ENCODE peak calls at places on chromosomes 12 and 14, in seven cellular contexts. L is psoas muscle, F is right atrium auricular region, W is fibroblast of mammary gland, X is breast epithelium, C is astrocyte, R is adipocyte. Y is an unnamed sample.

GRCh38 chr14:99230271-99231141 is 41.5 kb downstream of the BCL11B start:
- DNase-seq in R (no peak), X (peak; percentile 24), F (no peak), C (no peak), W (no peak), L (no peak), Y (peak; percentile 31)

GRCh38 chr14:94571395-94571794 is 9.8 kb upstream of the SERPINA5 start:
- DNase-seq in C (no peak), W (peak; percentile 20), X (peak; percentile 30), F (no peak), L (no peak), R (no peak), Y (no peak)

GRCh38 chr12:6606331-6607131 is 648 bp downstream of the CHD4 start:
- DNase-seq in F (peak; percentile 67), R (peak; percentile 67), W (peak; percentile 34), X (peak; percentile 48), C (no peak), L (peak; percentile 82), Y (peak; percentile 69)

GRCh38 chr12:28191018-28191595 is 851 bp downstream of the CCDC91 start:
- DNase-seq in X (no peak), F (peak; percentile 73), W (peak; percentile 76), L (peak; percentile 34), C (peak; percentile 61), R (no peak), Y (peak; percentile 41)

GRCh38 chr14:71438684-71439083 is 493.5 kb upstream of the RGS6 start:
- DNase-seq in X (peak; percentile 41), W (peak; percentile 67), L (no peak), C (peak; percentile 74), F (no peak), R (no peak), Y (no peak)

GRCh38 chr14:22852940-22853767 is 16.8 kb downstream of the MMP14 start:
- DNase-seq in X (peak; percentile 80), F (peak; percentile 94), C (peak; percentile 63), W (peak; percentile 86), R (peak; percentile 94), L (peak; percentile 88), Y (peak; percentile 88)

GRCh38 chr14:37036669-37037341 is 135.6 kb downstream of the SLC25A21 start:
- DNase-seq in W (peak; percentile 52), L (peak; percentile 11), R (peak; percentile 76), C (peak; percentile 39), F (no peak), X (no peak), Y (no peak)

GRCh38 chr12:113702796-113703195 is 231.1 kb upstream of the LHX5 start:
- DNase-seq in C (no peak), F (no peak), R (no peak), W (no peak), L (no peak), X (no peak), Y (no peak)

GRCh38 chr12:52514471-52515318 is 5.5 kb downstream of the KRT5 start:
- DNase-seq in F (peak; percentile 54), C (no peak), W (no peak), X (peak; percentile 18), R (no peak), L (no peak), Y (no peak)

GRCh38 chr12:112635036-112635435 is 156.5 kb upstream of the RPH3A start:
- DNase-seq in F (no peak), W (no peak), L (no peak), X (no peak), R (no peak), C (no peak), Y (no peak)

GRCh38 chr12:26275313-26276257 is 80.2 kb downstream of the SSPN start:
- DNase-seq in R (no peak), W (peak; percentile 63), L (no peak), C (peak; percentile 62), F (no peak), X (no peak), Y (no peak)

DNA sequence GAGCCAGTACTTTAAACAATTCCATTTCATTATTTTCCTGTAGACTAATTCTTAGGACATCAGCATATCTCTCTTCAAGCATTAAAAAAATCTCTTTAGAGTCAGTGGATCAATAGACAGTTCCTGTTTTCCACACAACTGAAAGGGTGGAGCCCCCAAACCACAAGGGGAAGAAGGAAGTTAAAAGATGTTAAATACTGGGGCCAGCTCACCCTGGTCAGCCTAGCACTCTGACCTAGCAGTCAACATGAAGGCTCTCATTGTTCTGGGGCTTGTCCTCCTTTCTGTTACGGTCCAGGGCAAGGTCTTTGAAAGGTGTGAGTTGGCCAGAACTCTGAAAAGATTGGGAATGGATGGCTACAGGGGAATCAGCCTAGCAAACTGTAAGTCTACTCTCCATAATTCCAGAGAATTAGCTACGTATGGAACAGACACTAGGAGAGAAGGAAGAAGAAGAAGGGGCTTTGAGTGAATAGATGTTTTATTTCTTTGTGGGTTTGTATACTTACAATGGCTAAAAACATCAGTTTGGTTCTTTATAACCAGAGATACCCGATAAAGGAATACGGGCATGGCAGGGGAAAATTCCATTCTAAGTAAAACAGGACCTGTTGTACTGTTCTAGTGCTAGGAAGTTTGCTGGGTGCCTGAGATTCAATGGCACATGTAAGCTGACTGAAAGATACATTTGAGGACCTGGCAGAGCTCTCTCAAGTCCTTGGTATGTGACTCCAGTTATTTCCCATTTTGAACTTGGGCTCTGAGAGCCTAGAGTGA is at the start of gene LYZ:
- DNase-seq in R (no peak), L (no peak), F (no peak), C (no peak), X (no peak), W (no peak), Y (no peak)
- H3K4me3 ChIP-seq in R (no peak within 1 kb of the TSS), L (peak within 1 kb of the TSS; percentile 30), F (peak within 1 kb of the TSS; percentile 6), C (no peak within 1 kb of the TSS), X (no peak within 1 kb of the TSS), W (no peak within 1 kb of the TSS), Y (no peak within 1 kb of the TSS)

GRCh38 chr12:124370851-124371250 is 76.0 kb downstream of the RFLNA start:
- DNase-seq in W (no peak), F (no peak), C (no peak), R (no peak), X (no peak), L (no peak), Y (no peak)

GRCh38 chr12:124368421-124369032 is 73.6 kb downstream of the RFLNA start:
- DNase-seq in W (no peak), C (no peak), L (no peak), X (no peak), R (no peak), F (no peak), Y (no peak)

GRCh38 chr12:124369901-124370378 is 75.0 kb downstream of the RFLNA start:
- DNase-seq in L (no peak), W (no peak), F (peak; percentile 84), R (no peak), C (no peak), X (peak; percentile 50), Y (no peak)

GRCh38 chr12:124370384-124370783 is 75.5 kb downstream of the RFLNA start:
- DNase-seq in L (no peak), W (no peak), C (no peak), X (no peak), F (no peak), R (no peak), Y (no peak)

DNA sequence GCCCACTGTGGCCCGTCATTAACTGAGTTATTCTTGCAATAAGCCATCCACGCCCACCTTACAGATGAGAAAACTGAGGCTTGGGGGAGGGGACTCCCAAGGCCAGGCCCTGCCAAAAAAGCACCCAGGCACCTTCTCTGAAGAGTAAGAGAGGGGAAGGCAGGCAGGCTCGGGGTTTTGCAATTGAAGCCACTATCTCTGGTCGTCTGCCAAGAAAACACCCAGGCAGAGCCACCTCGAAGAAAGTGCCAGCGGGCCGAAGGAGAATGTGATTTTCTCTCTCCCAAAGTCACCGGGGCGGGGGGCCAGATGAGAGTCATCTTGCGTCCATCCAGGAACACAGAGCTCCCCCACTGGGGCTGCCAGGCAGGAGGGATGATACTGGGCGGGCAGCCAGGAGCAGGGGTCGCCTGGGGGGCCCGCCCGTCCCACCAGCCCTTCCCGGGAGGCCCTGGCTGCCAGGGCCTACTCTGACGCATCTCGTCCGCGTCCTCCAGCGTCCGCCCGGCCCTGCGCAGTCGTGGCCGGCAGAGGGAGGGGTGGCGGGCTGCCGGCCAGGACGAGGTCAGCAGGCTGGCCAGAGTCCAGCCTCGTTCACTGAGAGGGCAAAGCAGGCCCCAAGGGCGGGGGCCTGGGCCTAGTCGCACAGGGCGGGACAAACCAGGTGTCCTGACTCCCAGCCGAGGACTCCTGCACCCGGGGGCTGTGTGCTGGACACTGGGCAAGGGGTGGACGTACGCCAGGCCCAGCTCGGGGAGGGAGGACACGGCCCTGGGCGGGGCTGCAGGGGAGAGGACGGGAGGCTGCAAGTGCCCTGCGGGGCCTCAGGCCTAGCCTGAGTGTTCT is 74.4 kb downstream of the RFLNA start:
- DNase-seq in F (peak; percentile 94), C (peak; percentile 87), L (peak; percentile 94), R (peak; percentile 17), X (peak; percentile 81), W (peak; percentile 94), Y (no peak)
- H3K4me3 ChIP-seq in F (no peak overlapping the region), C (no peak overlapping the region), L (peak overlapping the region; percentile 35), R (no peak overlapping the region), X (peak overlapping the region; percentile 21), W (no peak overlapping the region), Y (no peak overlapping the region)

GRCh38 chr12:32586390-32586789 is 92.7 kb upstream of the DNM1L start:
- DNase-seq in C (peak; percentile 68), R (peak; percentile 49), F (no peak), X (no peak), W (peak; percentile 75), L (no peak), Y (peak; percentile 60)
- H3K4me3 ChIP-seq in C (no peak overlapping the region), R (no peak overlapping the region), F (no peak overlapping the region), X (no peak overlapping the region), W (no peak overlapping the region), L (no peak overlapping the region), Y (no peak overlapping the region)

GRCh38 chr12:124422570-124423523 is 128.0 kb downstream of the RFLNA start:
- DNase-seq in L (peak; percentile 94), X (peak; percentile 88), F (peak; percentile 96), C (peak; percentile 94), R (peak; percentile 96), W (peak; percentile 94), Y (no peak)
- H3K4me3 ChIP-seq in L (peak overlapping the region; percentile 5), X (peak overlapping the region; percentile 35), F (peak overlapping the region; percentile 25), C (peak overlapping the region; percentile 18), R (peak overlapping the region; percentile 71), W (peak overlapping the region; percentile 1), Y (no peak overlapping the region)

GRCh38 chr12:51242150-51242549 is 3.5 kb downstream of the DAZAP2 start:
- DNase-seq in R (no peak), F (no peak), W (no peak), C (no peak), X (no peak), L (peak; percentile 30), Y (no peak)
- H3K4me3 ChIP-seq in R (no peak overlapping the region), F (no peak overlapping the region), W (no peak overlapping the region), C (no peak overlapping the region), X (no peak overlapping the region), L (no peak overlapping the region), Y (no peak overlapping the region)

DNA sequence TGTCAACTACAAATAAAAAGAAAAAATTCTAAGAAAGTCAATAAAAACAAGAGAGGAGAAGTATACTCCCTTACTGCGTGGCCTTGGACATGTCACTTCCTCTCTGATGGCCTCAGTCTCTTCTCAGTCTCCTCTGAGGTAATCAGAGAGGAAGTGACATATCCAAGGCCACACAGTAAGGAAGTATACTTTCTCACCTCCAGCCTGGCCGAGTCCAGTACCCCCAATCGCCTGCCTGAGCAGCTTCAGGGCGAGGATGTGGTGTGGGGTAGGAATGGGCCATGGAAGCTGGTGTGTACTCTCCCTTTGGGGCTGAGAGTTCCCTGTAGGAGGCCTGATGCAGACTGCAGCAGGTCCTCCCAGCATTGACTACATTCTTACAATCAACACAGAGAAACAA is 15.8 kb downstream of the VDR start:
- DNase-seq in W (no peak), F (no peak), C (no peak), L (no peak), X (no peak), R (no peak), Y (no peak)
- H3K4me3 ChIP-seq in W (no peak overlapping the region), F (no peak overlapping the region), C (no peak overlapping the region), L (no peak overlapping the region), X (no peak overlapping the region), R (no peak overlapping the region), Y (no peak overlapping the region)